ENCODE peak calls at places on chromosomes 6 and 20, in eight cellular contexts. W, J, Y, B, R, T, N and U are unnamed samples. For H3K4me1, the result is how much of the 10 kb centered on the place peaks cover.

GRCh38 chr20:13868331-13868730 is 83.5 kb downstream of the NDUFAF5 start:
- DNase-seq in T (peak), Y (no peak), N (no peak), W (no peak), B (peak), J (no peak), R (no peak), U (no peak)

GRCh38 chr6:72363844-72364740 is 257.8 kb upstream of the KCNQ5 start:
- DNase-seq in R (no peak), W (no peak), Y (no peak), J (peak), N (no peak), T (peak), B (peak), U (no peak)

GRCh38 chr6:40556881-40557280 is 30.3 kb downstream of the LRFN2 start:
- DNase-seq in N (no peak), J (no peak), T (no peak), Y (no peak), R (no peak), W (no peak), B (no peak), U (no peak)

GRCh38 chr6:92810913-92811312 is 608.4 kb downstream of the EPHA7 start:
- DNase-seq in R (no peak), J (peak), W (peak), N (no peak), Y (no peak), B (peak), T (no peak), U (peak)

GRCh38 chr6:52499026-52499425 is 77.8 kb downstream of the TRAM2 start:
- DNase-seq in R (no peak), B (no peak), N (no peak), T (no peak), Y (no peak), W (no peak), J (no peak), U (no peak)

GRCh38 chr20:38032585-38033329 is 499 bp downstream of the TTI1 start:
- DNase-seq in R (no peak), Y (no peak), J (no peak), N (no peak), W (no peak), T (no peak), B (no peak), U (no peak)

GRCh38 chr20:18986895-18987580 is 173.5 kb downstream of the SCP2D1 start:
- DNase-seq in B (no peak), W (no peak), T (peak), J (no peak), Y (peak), N (no peak), R (no peak), U (no peak)

GRCh38 chr6:167481527-167481926 is 156.6 kb downstream of the TTLL2 start:
- DNase-seq in J (no peak), W (no peak), N (no peak), T (no peak), Y (no peak), R (no peak), B (no peak), U (no peak)

DNA sequence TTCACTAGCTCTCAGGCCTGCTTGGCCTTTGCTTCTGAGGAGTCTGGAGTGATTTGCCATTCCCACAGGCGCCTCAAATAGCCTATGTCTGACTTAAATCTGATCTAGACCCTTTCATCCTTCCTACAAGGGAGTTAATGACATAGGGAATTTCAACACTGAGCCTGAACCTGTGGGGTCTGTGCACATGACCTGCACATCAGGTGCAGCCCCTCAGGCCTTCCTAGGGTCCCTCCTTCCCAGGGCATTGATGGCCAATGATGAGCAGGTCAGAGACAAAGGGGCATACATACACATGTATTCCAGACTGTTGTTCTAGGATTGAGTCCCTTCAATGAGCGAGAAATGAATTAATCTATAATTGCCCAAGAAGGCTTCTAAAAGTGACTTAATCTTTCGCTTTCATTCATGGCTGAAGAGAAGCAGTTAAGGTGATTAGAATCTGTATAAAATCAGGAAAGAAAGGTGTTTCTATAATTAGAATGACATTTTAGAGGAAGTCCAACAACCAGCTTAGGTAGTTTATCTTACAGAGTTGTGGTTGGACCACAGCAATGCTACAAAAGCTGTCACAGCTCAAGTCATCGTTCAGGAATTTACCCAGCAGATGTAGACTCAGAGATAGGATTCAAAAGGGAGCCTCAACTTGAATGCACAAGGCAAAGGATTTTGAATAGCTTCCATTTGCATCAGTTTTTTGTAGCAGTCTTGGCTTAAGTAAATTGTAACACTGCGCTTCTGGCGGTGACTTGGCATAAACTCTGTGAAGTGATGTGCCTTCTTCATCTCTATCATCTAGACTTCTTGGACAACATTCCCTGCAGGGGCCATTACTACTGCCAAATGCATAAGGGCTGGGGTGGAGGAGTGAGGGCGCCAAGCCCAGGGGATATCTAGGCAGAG is 27.0 kb upstream of the TBC1D7 start:
- DNase-seq in R (no peak), B (no peak), J (peak), W (no peak), N (no peak), Y (no peak), T (no peak), U (no peak)
- H3K4me3 ChIP-seq in R (no peak), B (no peak), J (peak), W (no peak), N (no peak), Y (no peak), T (no peak), U (no peak)

DNA sequence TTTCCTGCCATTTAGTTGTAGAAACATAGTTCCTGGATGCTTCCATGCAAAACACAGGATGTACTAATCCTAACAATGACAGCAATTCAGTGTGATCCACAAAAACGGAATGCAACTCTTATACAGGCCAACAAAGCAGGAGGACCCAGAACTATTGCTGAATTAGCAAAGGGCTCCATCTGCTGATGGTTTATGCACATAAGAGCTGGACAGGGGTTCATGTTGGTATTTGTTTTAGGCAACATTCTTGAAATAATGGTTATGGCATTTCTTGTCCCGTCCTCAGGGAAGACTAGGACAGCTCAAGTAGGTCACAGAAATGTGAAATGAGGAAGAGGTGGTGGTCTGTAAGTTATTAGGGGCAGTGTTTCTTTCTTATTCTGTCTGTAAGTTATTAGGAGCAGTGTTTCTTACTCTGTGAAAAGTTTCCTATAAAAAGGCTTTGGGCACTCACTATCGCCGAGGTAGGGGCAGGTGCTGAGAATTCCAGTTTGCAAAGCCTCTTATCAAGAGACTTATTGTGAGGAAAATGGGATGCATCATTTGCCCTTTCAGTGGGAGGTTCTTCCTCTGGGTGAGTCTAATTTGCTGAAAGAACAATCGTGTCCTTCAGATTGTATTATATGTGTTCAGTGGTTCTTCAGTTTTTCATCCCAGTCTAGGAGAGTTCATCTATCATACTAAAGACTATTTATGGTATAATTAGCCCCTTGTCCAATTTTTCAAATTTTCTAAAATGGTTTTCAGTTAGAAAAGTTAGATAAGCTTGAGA is 171.1 kb downstream of the MCHR2 start:
- DNase-seq in T (no peak), R (no peak), J (peak), B (peak), N (no peak), Y (no peak), W (peak), U (no peak)
- TF ChIP-seq CTCF in T (no peak), R (peak), J (peak), B (peak), N (no peak), Y (no peak), W (peak), U (no peak)

DNA sequence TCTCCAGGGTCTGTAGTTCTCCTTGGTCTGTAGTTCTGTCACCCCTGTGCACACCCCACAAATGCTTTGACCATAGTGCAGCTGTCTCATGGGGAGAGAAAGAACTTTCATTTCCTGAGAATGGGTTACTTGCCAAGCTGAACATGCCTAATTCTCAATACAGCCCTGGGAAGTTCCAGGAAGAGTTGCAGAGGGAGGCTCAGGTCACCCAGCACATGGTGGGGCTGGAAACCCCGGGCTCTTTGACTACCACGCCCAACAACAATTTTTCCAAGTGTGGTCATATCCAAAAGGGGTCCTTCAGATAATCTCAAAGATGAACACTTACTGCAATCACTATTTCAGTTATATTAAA is 2.2 kb upstream of the PTPRA start:
- DNase-seq in R (no peak), T (no peak), J (no peak), N (no peak), B (no peak), Y (no peak), W (no peak), U (no peak)
- H3K4me1 ChIP-seq in R (under half), T (under half), J (under half), N (half or more), B (under half), Y (under half), W (under half), U (under half)

GRCh38 chr6:31541658-31542521 is at the start of gene DDX39B:
- DNase-seq in T (peak), B (peak), R (peak), J (peak), W (peak), Y (peak), N (peak), U (peak)

GRCh38 chr6:31540640-31541039 is 1.2 kb downstream of the DDX39B start:
- DNase-seq in T (no peak), Y (no peak), J (no peak), B (no peak), R (no peak), W (no peak), N (no peak), U (no peak)

GRCh38 chr6:31535538-31536324 is 6.1 kb downstream of the DDX39B start:
- DNase-seq in N (no peak), R (no peak), J (no peak), B (no peak), Y (no peak), T (no peak), W (no peak), U (no peak)

GRCh38 chr6:31541059-31541657 is 645 bp downstream of the DDX39B start:
- DNase-seq in B (peak), R (no peak), J (peak), Y (peak), T (no peak), N (no peak), W (peak), U (peak)

GRCh38 chr6:31538805-31539400 is 2.9 kb downstream of the DDX39B start:
- DNase-seq in N (no peak), B (no peak), Y (no peak), T (no peak), J (no peak), R (no peak), W (no peak), U (peak)
- H3K4me3 ChIP-seq in N (no peak), B (peak), Y (no peak), T (no peak), J (peak), R (peak), W (no peak), U (no peak)

GRCh38 chr6:132218063-132218696 is 183.1 kb downstream of the MOXD1 start:
- DNase-seq in R (no peak), N (no peak), T (no peak), W (peak), Y (no peak), B (peak), J (peak), U (no peak)
- TF ChIP-seq CTCF in R (peak), N (no peak), T (peak), W (peak), Y (peak), B (peak), J (peak), U (peak)

GRCh38 chr20:48819089-48819488 is 8.7 kb downstream of the PREX1 start:
- DNase-seq in Y (no peak), B (no peak), J (no peak), T (no peak), N (no peak), W (no peak), R (no peak), U (no peak)
- H3K4me1 ChIP-seq in Y (under half), B (half or more), J (under half), T (under half), N (under half), W (under half), R (under half), U (under half)

GRCh38 chr6:90460067-90460466 is 126.8 kb downstream of the MAP3K7 start:
- DNase-seq in B (no peak), N (no peak), T (no peak), J (no peak), Y (no peak), W (no peak), R (no peak), U (no peak)

GRCh38 chr6:90457867-90458259 is 129.0 kb downstream of the MAP3K7 start:
- DNase-seq in R (no peak), W (no peak), T (no peak), J (no peak), Y (no peak), B (no peak), N (no peak), U (no peak)

GRCh38 chr6:90456001-90456400 is 130.9 kb downstream of the MAP3K7 start:
- DNase-seq in R (no peak), Y (no peak), B (no peak), W (no peak), T (no peak), N (no peak), J (no peak), U (no peak)

GRCh38 chr6:90459225-90459758 is 127.6 kb downstream of the MAP3K7 start:
- DNase-seq in B (no peak), T (no peak), J (peak), R (no peak), W (no peak), N (no peak), Y (no peak), U (no peak)

DNA sequence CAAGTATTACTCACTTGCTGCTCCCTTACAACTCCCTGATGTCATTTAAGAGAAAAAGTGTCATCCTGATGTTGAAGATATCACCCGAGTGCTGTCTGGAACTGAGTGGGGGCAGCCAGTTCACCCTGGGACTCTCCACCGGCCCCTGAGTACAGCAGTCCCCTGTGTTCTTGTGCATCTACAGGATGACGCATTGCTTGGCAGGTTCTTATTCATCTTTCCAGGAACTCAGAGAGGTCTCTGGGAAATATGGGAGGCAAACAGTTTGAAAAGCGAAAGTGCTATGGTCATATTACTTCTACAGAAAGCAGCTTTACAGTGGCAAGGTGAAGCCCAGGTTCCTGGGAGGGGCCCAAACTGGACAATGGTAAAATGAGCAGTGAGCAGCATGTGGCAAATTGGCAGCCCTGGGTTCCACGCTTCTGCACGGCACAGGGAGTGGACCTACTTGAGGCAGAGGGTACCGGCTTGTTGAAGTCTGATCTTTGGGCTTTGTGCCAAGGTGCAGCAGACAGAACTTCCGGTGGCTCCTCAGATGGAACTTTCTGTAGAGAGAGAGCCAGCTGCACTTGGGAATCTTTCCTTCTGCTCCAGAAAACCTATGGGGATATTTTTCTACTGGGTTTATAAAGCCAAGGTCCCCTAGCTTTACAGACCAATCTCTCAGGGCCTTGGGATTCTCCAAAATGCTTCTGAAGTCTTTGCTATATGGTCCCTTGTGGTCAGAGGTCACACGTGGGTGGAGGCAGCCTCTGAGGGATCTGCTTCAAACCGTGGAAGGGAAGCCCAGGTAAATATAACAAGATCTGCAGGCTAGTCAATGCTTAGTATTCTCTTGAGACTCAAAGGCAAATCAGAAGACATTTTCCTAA is 128.3 kb downstream of the MAP3K7 start:
- DNase-seq in W (no peak), N (no peak), J (no peak), R (no peak), B (peak), T (no peak), Y (no peak), U (no peak)
- H3K4me3 ChIP-seq in W (no peak), N (no peak), J (no peak), R (peak), B (no peak), T (no peak), Y (no peak), U (no peak)